ENCODE peak calls at places on chromosomes 1 and 21, in seven cellular contexts. X, N, B, J, W, O and U are unnamed samples.

GRCh38 chr1:201533836-201534235 is 5.1 kb upstream of the NAV1 start:
- DNase-seq in X (no peak), N (no peak), B (no peak), J (no peak), W (no peak), O (peak), U (no peak)

GRCh38 chr1:67939942-67940341 is 106.7 kb upstream of the GNG12 start:
- DNase-seq in X (no peak), N (no peak), B (no peak), J (no peak), W (no peak), O (no peak), U (no peak)

GRCh38 chr21:33644383-33645074 is 2.2 kb downstream of the ITSN1 start:
- DNase-seq in X (peak), N (no peak), B (no peak), J (no peak), W (no peak), O (no peak), U (no peak)

GRCh38 chr1:112257043-112257835 is 138.8 kb upstream of the CTTNBP2NL start:
- DNase-seq in X (no peak), N (no peak), B (no peak), J (no peak), W (no peak), O (no peak), U (no peak)

GRCh38 chr1:100404816-100405215 is 52.5 kb downstream of the CDC14A start:
- DNase-seq in X (peak), N (no peak), B (no peak), J (no peak), W (no peak), O (no peak), U (no peak)

GRCh38 chr21:38234395-38235142 is 22.2 kb upstream of the KCNJ15 start:
- DNase-seq in X (no peak), N (no peak), B (no peak), J (no peak), W (peak), O (no peak), U (no peak)

GRCh38 chr1:245336149-245336983 is 181.6 kb downstream of the KIF26B start:
- DNase-seq in X (no peak), N (no peak), B (no peak), J (no peak), W (no peak), O (no peak), U (no peak)

GRCh38 chr1:216705686-216706085 is 17.5 kb downstream of the ESRRG start:
- DNase-seq in X (no peak), N (no peak), B (no peak), J (no peak), W (no peak), O (no peak), U (no peak)

GRCh38 chr1:61133048-61134019 is 51.0 kb downstream of the NFIA start:
- DNase-seq in X (no peak), N (no peak), B (no peak), J (no peak), W (peak), O (no peak), U (no peak)

GRCh38 chr1:223774133-223774811 is 61.9 kb downstream of the CAPN2 start:
- DNase-seq in X (no peak), N (no peak), B (no peak), J (no peak), W (no peak), O (no peak), U (no peak)

GRCh38 chr1:161954050-161954449 is 69.6 kb downstream of the OLFML2B start:
- DNase-seq in X (no peak), N (peak), B (no peak), J (no peak), W (no peak), O (no peak), U (no peak)

GRCh38 chr1:192225713-192226112 is 67.5 kb downstream of the RGS18 start:
- DNase-seq in X (peak), N (peak), B (no peak), J (no peak), W (no peak), O (no peak), U (no peak)

GRCh38 chr1:67130673-67131072 is 4.1 kb downstream of the C1orf141 start:
- DNase-seq in X (peak), N (no peak), B (no peak), J (no peak), W (no peak), O (no peak), U (no peak)

GRCh38 chr1:58986996-58987767 is 203.3 kb upstream of the JUN start:
- DNase-seq in X (no peak), N (no peak), B (no peak), J (no peak), W (no peak), O (no peak), U (no peak)

GRCh38 chr1:115314765-115315164 is 23.3 kb downstream of the NGF start:
- DNase-seq in X (peak), N (no peak), B (no peak), J (no peak), W (no peak), O (no peak), U (no peak)

GRCh38 chr1:41392528-41392924 is 31.3 kb downstream of the FOXO6 start:
- DNase-seq in X (no peak), N (no peak), B (no peak), J (no peak), W (no peak), O (no peak), U (no peak)

GRCh38 chr1:70617728-70618127 is 206.7 kb downstream of the CTH start:
- DNase-seq in X (no peak), N (no peak), B (no peak), J (no peak), W (no peak), O (no peak), U (no peak)

GRCh38 chr21:37594472-37594951 is 227.9 kb downstream of the DYRK1A start:
- DNase-seq in X (no peak), N (no peak), B (no peak), J (no peak), W (no peak), O (no peak), U (no peak)

GRCh38 chr1:97920275-97920831 is 481 bp downstream of the DPYD start:
- DNase-seq in X (no peak), N (no peak), B (peak), J (no peak), W (peak), O (no peak), U (no peak)